ENCODE peak calls at places on chromosome 1, in ten cellular contexts. O is uterus, N is upper lobe of left lung, I is heart left ventricle, Z is ovary, J is endothelial cell of umbilical vein, D is sigmoid colon, Q is tibial nerve, L is A549, G is IMR-90. V is an unnamed sample.
A peak's percentile ranks its signal among the peaks of the same experiment; 100 is the strongest.

GRCh38 chr1:54888080-54888733 is 1.2 kb upstream of the DHCR24 start:
- DNase-seq in N (peak; percentile 57), Q (no peak), O (no peak), L (no peak), I (no peak), J (no peak), G (no peak), Z (no peak), D (no peak), V (no peak)

GRCh38 chr1:22229374-22229773 is 86.5 kb upstream of the WNT4 start:
- DNase-seq in D (no peak), Q (no peak), L (peak; percentile 67), I (no peak), O (no peak), Z (no peak), N (no peak), J (peak; percentile 4), G (peak; percentile 51), V (no peak)

GRCh38 chr1:233256789-233257188 is 38.7 kb downstream of the PCNX2 start:
- DNase-seq in D (no peak), Q (no peak), J (no peak), O (no peak), N (no peak), I (no peak), G (no peak), Z (no peak), L (no peak), V (no peak)

GRCh38 chr1:14190508-14190907 is 408.0 kb upstream of the KAZN start:
- DNase-seq in G (no peak), Z (no peak), O (no peak), D (no peak), Q (no peak), J (no peak), N (no peak), L (no peak), I (no peak), V (no peak)

GRCh38 chr1:43858324-43858723 is 75.3 kb upstream of the ARTN start:
- DNase-seq in Q (peak; percentile 62), N (peak; percentile 75), G (peak; percentile 99), L (no peak), I (no peak), J (no peak), D (peak; percentile 84), O (peak; percentile 62), Z (peak; percentile 48), V (no peak)

GRCh38 chr1:204121840-204122555 is 29.8 kb downstream of the ETNK2 start:
- DNase-seq in Z (no peak), G (no peak), D (no peak), I (no peak), J (no peak), L (no peak), O (no peak), N (no peak), Q (no peak), V (no peak)

GRCh38 chr1:119286587-119287181 is 81.9 kb upstream of the HAO2 start:
- DNase-seq in I (no peak), O (no peak), Q (no peak), L (peak; percentile 4), G (peak; percentile 4), D (no peak), N (no peak), Z (no peak), J (peak; percentile 28), V (no peak)

GRCh38 chr1:238254935-238255334 is 364.2 kb upstream of the ZP4 start:
- DNase-seq in I (no peak), L (no peak), Q (no peak), G (no peak), O (no peak), Z (no peak), J (no peak), D (no peak), N (no peak), V (no peak)

GRCh38 chr1:19453843-19454242 is 31.5 kb downstream of the CAPZB start:
- DNase-seq in I (no peak), L (no peak), Z (no peak), N (no peak), D (peak; percentile 64), Q (no peak), G (no peak), O (no peak), J (no peak), V (no peak)

GRCh38 chr1:115179397-115179835 is 90.1 kb upstream of the TSPAN2 start:
- DNase-seq in G (peak; percentile 98), I (no peak), J (no peak), O (no peak), Q (no peak), L (peak; percentile 67), Z (no peak), D (no peak), N (no peak), V (no peak)

GRCh38 chr1:115172270-115172669 is 83.0 kb upstream of the TSPAN2 start:
- DNase-seq in I (no peak), G (no peak), J (no peak), N (no peak), Q (no peak), Z (no peak), O (no peak), D (no peak), L (no peak), V (no peak)

GRCh38 chr1:115176189-115176588 is 86.9 kb upstream of the TSPAN2 start:
- DNase-seq in L (no peak), J (no peak), I (no peak), N (no peak), Z (no peak), D (no peak), G (no peak), O (no peak), Q (no peak), V (no peak)

GRCh38 chr1:115173151-115173550 is 83.8 kb upstream of the TSPAN2 start:
- DNase-seq in J (no peak), L (no peak), O (no peak), D (no peak), N (no peak), G (peak; percentile 47), Q (no peak), I (no peak), Z (no peak), V (no peak)

GRCh38 chr1:115175596-115175995 is 86.3 kb upstream of the TSPAN2 start:
- DNase-seq in Q (no peak), Z (no peak), N (no peak), O (no peak), L (no peak), D (no peak), I (no peak), J (no peak), G (no peak), V (no peak)
- TF ChIP-seq POLR2A in Q (no peak), Z (no peak), N (no peak), O (no peak), L (no peak), D (no peak), I (no peak), J (no peak), G (no peak), V (no peak)

GRCh38 chr1:178344513-178345077 is 152.2 kb downstream of the CLEC20A start:
- DNase-seq in Z (no peak), I (no peak), J (peak; percentile 87), N (no peak), L (peak; percentile 17), Q (no peak), O (no peak), D (no peak), G (peak; percentile 92), V (no peak)
- H3K27ac ChIP-seq in Z (no peak overlapping the region), I (peak overlapping the region; percentile 85), J (peak overlapping the region; percentile 72), N (peak overlapping the region; percentile 40), L (peak overlapping the region; percentile 63), Q (peak overlapping the region; percentile 79), O (no peak overlapping the region), D (peak overlapping the region; percentile 62), G (peak overlapping the region; percentile 53), V (peak overlapping the region; percentile 50)

DNA sequence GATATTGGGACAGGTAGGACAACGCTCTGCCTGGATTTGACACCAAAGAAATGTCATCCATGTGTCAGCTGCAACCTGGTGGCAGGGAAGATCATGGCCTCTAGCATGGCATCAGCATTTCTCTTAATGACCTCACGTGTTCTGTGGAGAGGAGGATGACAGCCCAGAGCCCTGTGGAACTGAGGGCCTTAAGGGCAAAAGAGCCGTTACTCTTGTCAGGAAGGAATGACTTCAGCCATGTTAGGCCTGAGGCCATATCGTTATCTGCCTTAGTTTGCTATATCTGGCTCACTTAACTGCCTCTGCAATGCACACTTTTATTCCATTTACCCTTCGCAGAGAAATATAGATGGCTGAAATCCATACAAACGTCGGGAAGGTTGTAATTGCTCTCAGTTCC is 83.2 kb upstream of the PBX1 start:
- DNase-seq in Z (no peak), J (no peak), L (no peak), G (no peak), Q (no peak), D (no peak), O (no peak), N (no peak), I (no peak), V (no peak)
- H3K9me3 ChIP-seq in Z (no peaks in the 10 kb centered on the region), J (no peaks in the 10 kb centered on the region), L (no peaks in the 10 kb centered on the region), G (no peaks in the 10 kb centered on the region), Q (no peaks in the 10 kb centered on the region), D (no peaks in the 10 kb centered on the region), O (no peaks in the 10 kb centered on the region), N (no peaks in the 10 kb centered on the region), I (no peaks in the 10 kb centered on the region), V (no peaks in the 10 kb centered on the region)

GRCh38 chr1:50978144-50978851 is 8.3 kb downstream of the CDKN2C start:
- DNase-seq in N (peak; percentile 48), Z (peak; percentile 63), Q (peak; percentile 27), L (no peak), O (peak; percentile 58), D (peak; percentile 83), G (peak; percentile 49), I (peak; percentile 74), J (peak; percentile 50), V (no peak)

GRCh38 chr1:50976111-50976889 is 6.3 kb downstream of the CDKN2C start:
- DNase-seq in J (no peak), Q (peak; percentile 4), L (no peak), Z (no peak), N (no peak), D (no peak), I (no peak), O (no peak), G (no peak), V (no peak)

GRCh38 chr1:50978852-50979781 is 9.1 kb downstream of the CDKN2C start:
- DNase-seq in Z (no peak), N (no peak), Q (no peak), G (no peak), D (no peak), L (no peak), O (no peak), I (no peak), J (no peak), V (no peak)

GRCh38 chr1:50976890-50977574 is 7.0 kb downstream of the CDKN2C start:
- DNase-seq in J (peak; percentile 55), L (no peak), I (peak; percentile 44), G (peak; percentile 39), O (peak; percentile 20), Q (peak; percentile 12), D (no peak), N (peak; percentile 40), Z (peak; percentile 22), V (no peak)

DNA sequence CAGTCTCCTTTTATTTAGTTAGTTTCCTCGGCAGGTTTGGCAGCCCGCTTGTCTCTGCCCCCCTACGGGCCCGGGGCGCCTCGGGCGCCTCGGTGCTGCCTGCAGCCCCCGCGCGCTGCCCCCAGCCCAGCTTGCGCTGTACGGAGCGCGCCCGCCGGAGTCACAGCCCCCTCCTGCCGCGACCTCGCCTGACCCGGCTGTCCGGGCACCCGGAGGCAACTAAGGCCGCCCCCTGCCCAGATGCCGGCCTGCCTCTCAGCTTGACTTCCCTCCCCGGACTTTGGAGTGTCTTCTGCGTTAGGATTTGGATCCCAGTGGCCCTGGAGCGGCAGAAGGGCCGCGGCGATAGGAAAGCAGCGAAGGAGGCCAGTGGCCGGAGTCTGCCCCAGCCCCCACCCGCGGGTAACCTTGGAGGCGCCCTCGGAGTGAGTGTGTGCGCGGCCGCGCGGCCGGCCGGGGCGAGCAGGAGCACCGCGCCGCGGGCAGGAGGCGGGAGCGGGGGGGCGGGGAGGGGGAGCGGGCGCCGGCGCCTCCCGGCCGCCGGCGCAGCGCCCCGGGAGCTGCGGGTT is 7.6 kb downstream of the CDKN2C start:
- DNase-seq in I (peak; percentile 74), O (peak; percentile 49), J (peak; percentile 44), G (peak; percentile 52), L (no peak), N (peak; percentile 38), Z (peak; percentile 70), D (peak; percentile 79), Q (peak; percentile 8), V (no peak)
- TF ChIP-seq POLR2A in I (no peak), O (no peak), J (no peak), G (no peak), L (no peak), N (no peak), Z (no peak), D (peak; percentile 11), Q (no peak), V (no peak)

V was measured in esophagus squamous epithelium.